ENCODE peak calls at places on chromosome 17, in eight cellular contexts. R, B, Z, T, P, W, D and K are unnamed samples.
A peak's percentile ranks its signal among the peaks of the same experiment; 100 is the strongest.

GRCh38 chr17:6435968-6436367 is 1.0 kb upstream of the AIPL1 start:
- DNase-seq in W (peak; percentile 47), B (peak; percentile 79), D (peak; percentile 61), P (peak; percentile 73), Z (peak; percentile 62), R (peak; percentile 44), T (peak; percentile 56), K (peak; percentile 84)

GRCh38 chr17:3004925-3005324 is 58.5 kb downstream of the OR1D5 start:
- DNase-seq in Z (no peak), P (no peak), T (no peak), D (no peak), R (no peak), B (no peak), W (no peak), K (no peak)

GRCh38 chr17:62666801-62667591 is 39.5 kb downstream of the MRC2 start:
- DNase-seq in R (no peak), D (no peak), W (no peak), B (no peak), Z (no peak), T (no peak), P (peak; percentile 52), K (no peak)

GRCh38 chr17:48795444-48796162 is 21.4 kb downstream of the TTLL6 start:
- DNase-seq in B (no peak), P (no peak), R (no peak), W (no peak), D (no peak), T (peak; percentile 86), Z (peak; percentile 93), K (no peak)

GRCh38 chr17:35786941-35787432 is 8.5 kb downstream of the MMP28 start:
- DNase-seq in T (no peak), B (no peak), Z (no peak), P (no peak), D (no peak), W (no peak), R (no peak), K (no peak)

GRCh38 chr17:74775409-74776043 is 619 bp downstream of the NAT9 start:
- DNase-seq in R (no peak), D (no peak), B (no peak), Z (no peak), T (no peak), P (no peak), W (no peak), K (no peak)

GRCh38 chr17:63116228-63116627 is 150.2 kb downstream of the TANC2 start:
- DNase-seq in Z (no peak), W (no peak), P (no peak), T (no peak), B (no peak), R (no peak), D (no peak), K (no peak)

GRCh38 chr17:40935624-40936023 is 1.8 kb downstream of the KRT23 start:
- DNase-seq in B (no peak), R (no peak), D (no peak), W (no peak), P (no peak), T (no peak), Z (no peak), K (no peak)

GRCh38 chr17:4719684-4720221 is 9.3 kb downstream of the ARRB2 start:
- DNase-seq in D (no peak), W (no peak), R (no peak), Z (no peak), P (no peak), T (no peak), B (peak; percentile 45), K (no peak)

GRCh38 chr17:55413825-55414489 is 7.7 kb downstream of the MMD start:
- DNase-seq in W (peak; percentile 3), T (no peak), P (no peak), R (no peak), B (no peak), D (no peak), Z (no peak), K (no peak)

GRCh38 chr17:41773731-41774193 is 12.7 kb downstream of the JUP start:
- DNase-seq in T (peak; percentile 41), R (no peak), Z (no peak), B (no peak), W (no peak), P (no peak), D (no peak), K (no peak)

GRCh38 chr17:49910094-49910857 is 58.7 kb upstream of the DLX4 start:
- DNase-seq in T (no peak), D (no peak), Z (no peak), B (no peak), R (no peak), P (no peak), W (no peak), K (no peak)

GRCh38 chr17:67293251-67294203 is 48.5 kb upstream of the HELZ start:
- DNase-seq in P (peak; percentile 82), B (peak; percentile 80), T (peak; percentile 64), Z (peak; percentile 47), D (peak; percentile 62), R (peak; percentile 54), W (peak; percentile 48), K (peak; percentile 87)

GRCh38 chr17:73324711-73325526 is 13.1 kb upstream of the CDC42EP4 start:
- DNase-seq in R (no peak), Z (no peak), T (no peak), P (no peak), B (no peak), W (no peak), D (no peak), K (no peak)

GRCh38 chr17:44636562-44636961 is 19.7 kb upstream of the MEIOC start:
- DNase-seq in B (no peak), R (no peak), P (no peak), D (no peak), Z (peak; percentile 76), W (no peak), T (no peak), K (no peak)

GRCh38 chr17:34892864-34893263 is 68.4 kb downstream of the CCT6B start:
- DNase-seq in P (no peak), D (peak; percentile 5), T (no peak), W (no peak), B (peak; percentile 29), Z (no peak), R (no peak), K (no peak)

GRCh38 chr17:17416007-17416399 is 60.8 kb upstream of the MED9 start:
- DNase-seq in B (peak; percentile 59), T (peak; percentile 37), W (no peak), Z (peak; percentile 79), R (no peak), D (no peak), P (no peak), K (peak; percentile 47)

GRCh38 chr17:18921912-18922451 is 30.0 kb upstream of the SLC5A10 start:
- DNase-seq in Z (no peak), T (peak; percentile 52), P (no peak), D (no peak), R (no peak), B (no peak), W (no peak), K (peak; percentile 64)

GRCh38 chr17:9435165-9435564 is 140.5 kb downstream of the STX8 start:
- DNase-seq in D (no peak), T (no peak), R (no peak), Z (no peak), W (no peak), B (no peak), P (no peak), K (no peak)

GRCh38 chr17:73155410-73156165 is 9.2 kb upstream of the SSTR2 start:
- DNase-seq in W (no peak), R (no peak), B (no peak), Z (no peak), P (no peak), D (no peak), T (no peak), K (no peak)

GRCh38 chr17:12545877-12546513 is 119.7 kb upstream of the MYOCD start:
- DNase-seq in W (no peak), B (peak; percentile 40), D (no peak), P (no peak), T (peak; percentile 47), R (no peak), Z (peak; percentile 57), K (peak; percentile 51)

GRCh38 chr17:8359769-8360168 is 16.7 kb downstream of the KRABD2 start:
- DNase-seq in Z (peak; percentile 84), B (no peak), T (no peak), P (no peak), R (no peak), W (no peak), D (no peak), K (no peak)

GRCh38 chr17:33750943-33751701 is 458.0 kb upstream of the ASIC2 start:
- DNase-seq in R (peak; percentile 53), D (peak; percentile 60), Z (peak; percentile 55), W (peak; percentile 41), B (peak; percentile 81), T (peak; percentile 61), P (peak; percentile 86), K (peak; percentile 60)

GRCh38 chr17:71237903-71238538 is 882.8 kb upstream of the SOX9 start:
- DNase-seq in R (no peak), B (no peak), D (no peak), Z (peak; percentile 90), T (no peak), P (no peak), W (no peak), K (no peak)

GRCh38 chr17:49576906-49577650 is 1.4 kb downstream of the NXPH3 start:
- DNase-seq in W (no peak), P (no peak), B (no peak), D (no peak), Z (no peak), R (no peak), T (no peak), K (no peak)

GRCh38 chr17:41682611-41683010 is 6.1 kb upstream of the EIF1 start:
- DNase-seq in D (no peak), B (no peak), P (no peak), Z (no peak), W (no peak), R (no peak), T (no peak), K (no peak)

GRCh38 chr17:73211745-73212144 is 18.9 kb downstream of the COG1 start:
- DNase-seq in R (no peak), B (no peak), W (peak; percentile 39), D (peak; percentile 70), Z (no peak), P (no peak), T (no peak), K (no peak)